ENCODE peak calls at places on chromosomes 7 and 10, in seven cellular contexts. One of them, this sample, is unnamed.

GRCh38 chr7:113872981-113873380 is 45.8 kb downstream of the PPP1R3A start:
- DNase-seq in stimulated activated CD8-positive, alpha-beta memory T cell treated with anti-CD3 and anti-CD28 coated beads, Interleukin-2, amount 100 ng/mL, for 1 hour: no peak
- DNase-seq in T-helper 2 cell: no peak
- DNase-seq in AG04450: no peak
- DNase-seq in fibroblast of the aortic adventitia: no peak
- DNase-seq in iPS-NIHi11: no peak
- DNase-seq in neuronal stem cell: no peak
- DNase-seq in this sample: no peak

GRCh38 chr10:69645751-69646687 is 16.0 kb downstream of the FAM241B start:
- DNase-seq in stimulated activated CD8-positive, alpha-beta memory T cell treated with anti-CD3 and anti-CD28 coated beads, Interleukin-2, amount 100 ng/mL, for 1 hour: no peak
- DNase-seq in T-helper 2 cell: no peak
- DNase-seq in AG04450: no peak
- DNase-seq in fibroblast of the aortic adventitia: no peak
- DNase-seq in iPS-NIHi11: peak
- DNase-seq in neuronal stem cell: peak
- DNase-seq in this sample: peak

GRCh38 chr7:104267701-104268368 is 60.0 kb upstream of the ORC5 start:
- DNase-seq in stimulated activated CD8-positive, alpha-beta memory T cell treated with anti-CD3 and anti-CD28 coated beads, Interleukin-2, amount 100 ng/mL, for 1 hour: no peak
- DNase-seq in T-helper 2 cell: no peak
- DNase-seq in AG04450: no peak
- DNase-seq in fibroblast of the aortic adventitia: peak
- DNase-seq in iPS-NIHi11: no peak
- DNase-seq in neuronal stem cell: no peak
- DNase-seq in this sample: no peak

GRCh38 chr10:42982886-42983594 is 93.8 kb upstream of the RET start:
- DNase-seq in stimulated activated CD8-positive, alpha-beta memory T cell treated with anti-CD3 and anti-CD28 coated beads, Interleukin-2, amount 100 ng/mL, for 1 hour: no peak
- DNase-seq in T-helper 2 cell: no peak
- DNase-seq in AG04450: no peak
- DNase-seq in fibroblast of the aortic adventitia: no peak
- DNase-seq in iPS-NIHi11: peak
- DNase-seq in neuronal stem cell: no peak
- DNase-seq in this sample: no peak

GRCh38 chr10:100520811-100521210 is 1.1 kb upstream of the SEC31B start:
- DNase-seq in stimulated activated CD8-positive, alpha-beta memory T cell treated with anti-CD3 and anti-CD28 coated beads, Interleukin-2, amount 100 ng/mL, for 1 hour: no peak
- DNase-seq in T-helper 2 cell: no peak
- DNase-seq in AG04450: no peak
- DNase-seq in fibroblast of the aortic adventitia: peak
- DNase-seq in iPS-NIHi11: no peak
- DNase-seq in neuronal stem cell: no peak
- DNase-seq in this sample: no peak

GRCh38 chr7:23469150-23469960 is 936 bp downstream of the IGF2BP3 start:
- DNase-seq in stimulated activated CD8-positive, alpha-beta memory T cell treated with anti-CD3 and anti-CD28 coated beads, Interleukin-2, amount 100 ng/mL, for 1 hour: no peak
- DNase-seq in T-helper 2 cell: peak
- DNase-seq in AG04450: no peak
- DNase-seq in fibroblast of the aortic adventitia: peak
- DNase-seq in iPS-NIHi11: no peak
- DNase-seq in neuronal stem cell: no peak
- DNase-seq in this sample: no peak

GRCh38 chr7:112302566-112302965 is 96.1 kb downstream of the ZNF277 start:
- DNase-seq in stimulated activated CD8-positive, alpha-beta memory T cell treated with anti-CD3 and anti-CD28 coated beads, Interleukin-2, amount 100 ng/mL, for 1 hour: no peak
- DNase-seq in T-helper 2 cell: peak
- DNase-seq in AG04450: no peak
- DNase-seq in fibroblast of the aortic adventitia: no peak
- DNase-seq in iPS-NIHi11: no peak
- DNase-seq in neuronal stem cell: no peak
- DNase-seq in this sample: no peak

GRCh38 chr10:29681700-29682444 is 47.1 kb upstream of the SVIL start:
- DNase-seq in stimulated activated CD8-positive, alpha-beta memory T cell treated with anti-CD3 and anti-CD28 coated beads, Interleukin-2, amount 100 ng/mL, for 1 hour: no peak
- DNase-seq in T-helper 2 cell: peak
- DNase-seq in AG04450: no peak
- DNase-seq in fibroblast of the aortic adventitia: no peak
- DNase-seq in iPS-NIHi11: no peak
- DNase-seq in neuronal stem cell: no peak
- DNase-seq in this sample: no peak

GRCh38 chr10:23723796-23724195 is 284.9 kb downstream of the OTUD1 start:
- DNase-seq in stimulated activated CD8-positive, alpha-beta memory T cell treated with anti-CD3 and anti-CD28 coated beads, Interleukin-2, amount 100 ng/mL, for 1 hour: no peak
- DNase-seq in T-helper 2 cell: no peak
- DNase-seq in AG04450: no peak
- DNase-seq in fibroblast of the aortic adventitia: no peak
- DNase-seq in iPS-NIHi11: no peak
- DNase-seq in neuronal stem cell: no peak
- DNase-seq in this sample: no peak

GRCh38 chr10:88293073-88293472 is 290.0 kb downstream of the RNLS start:
- DNase-seq in stimulated activated CD8-positive, alpha-beta memory T cell treated with anti-CD3 and anti-CD28 coated beads, Interleukin-2, amount 100 ng/mL, for 1 hour: no peak
- DNase-seq in T-helper 2 cell: no peak
- DNase-seq in AG04450: no peak
- DNase-seq in fibroblast of the aortic adventitia: peak
- DNase-seq in iPS-NIHi11: no peak
- DNase-seq in neuronal stem cell: no peak
- DNase-seq in this sample: no peak

GRCh38 chr10:79483948-79484347 is 28.4 kb upstream of the EIF5AL1 start:
- DNase-seq in stimulated activated CD8-positive, alpha-beta memory T cell treated with anti-CD3 and anti-CD28 coated beads, Interleukin-2, amount 100 ng/mL, for 1 hour: no peak
- DNase-seq in T-helper 2 cell: no peak
- DNase-seq in AG04450: no peak
- DNase-seq in fibroblast of the aortic adventitia: peak
- DNase-seq in iPS-NIHi11: no peak
- DNase-seq in neuronal stem cell: no peak
- DNase-seq in this sample: no peak

GRCh38 chr10:22325272-22325947 is 4.5 kb downstream of the BMI1 start:
- DNase-seq in stimulated activated CD8-positive, alpha-beta memory T cell treated with anti-CD3 and anti-CD28 coated beads, Interleukin-2, amount 100 ng/mL, for 1 hour: no peak
- DNase-seq in T-helper 2 cell: peak
- DNase-seq in AG04450: peak
- DNase-seq in fibroblast of the aortic adventitia: peak
- DNase-seq in iPS-NIHi11: peak
- DNase-seq in neuronal stem cell: peak
- DNase-seq in this sample: no peak

GRCh38 chr10:112919721-112920120 is 30.3 kb upstream of the TCF7L2 start:
- DNase-seq in stimulated activated CD8-positive, alpha-beta memory T cell treated with anti-CD3 and anti-CD28 coated beads, Interleukin-2, amount 100 ng/mL, for 1 hour: no peak
- DNase-seq in T-helper 2 cell: no peak
- DNase-seq in AG04450: no peak
- DNase-seq in fibroblast of the aortic adventitia: peak
- DNase-seq in iPS-NIHi11: no peak
- DNase-seq in neuronal stem cell: no peak
- DNase-seq in this sample: no peak

GRCh38 chr10:96280859-96281258 is 9.5 kb upstream of the BLNK start:
- DNase-seq in stimulated activated CD8-positive, alpha-beta memory T cell treated with anti-CD3 and anti-CD28 coated beads, Interleukin-2, amount 100 ng/mL, for 1 hour: no peak
- DNase-seq in T-helper 2 cell: no peak
- DNase-seq in AG04450: no peak
- DNase-seq in fibroblast of the aortic adventitia: no peak
- DNase-seq in iPS-NIHi11: no peak
- DNase-seq in neuronal stem cell: no peak
- DNase-seq in this sample: no peak

GRCh38 chr7:21365866-21366624 is 61.8 kb upstream of the SP4 start:
- DNase-seq in stimulated activated CD8-positive, alpha-beta memory T cell treated with anti-CD3 and anti-CD28 coated beads, Interleukin-2, amount 100 ng/mL, for 1 hour: no peak
- DNase-seq in T-helper 2 cell: peak
- DNase-seq in AG04450: no peak
- DNase-seq in fibroblast of the aortic adventitia: peak
- DNase-seq in iPS-NIHi11: no peak
- DNase-seq in neuronal stem cell: no peak
- DNase-seq in this sample: no peak

GRCh38 chr7:36064676-36065075 is 88.4 kb upstream of the EEPD1 start:
- DNase-seq in stimulated activated CD8-positive, alpha-beta memory T cell treated with anti-CD3 and anti-CD28 coated beads, Interleukin-2, amount 100 ng/mL, for 1 hour: no peak
- DNase-seq in T-helper 2 cell: no peak
- DNase-seq in AG04450: no peak
- DNase-seq in fibroblast of the aortic adventitia: no peak
- DNase-seq in iPS-NIHi11: no peak
- DNase-seq in neuronal stem cell: no peak
- DNase-seq in this sample: no peak

GRCh38 chr10:130862122-130862521 is 449.4 kb downstream of the TCERG1L start:
- DNase-seq in stimulated activated CD8-positive, alpha-beta memory T cell treated with anti-CD3 and anti-CD28 coated beads, Interleukin-2, amount 100 ng/mL, for 1 hour: no peak
- DNase-seq in T-helper 2 cell: no peak
- DNase-seq in AG04450: no peak
- DNase-seq in fibroblast of the aortic adventitia: no peak
- DNase-seq in iPS-NIHi11: no peak
- DNase-seq in neuronal stem cell: no peak
- DNase-seq in this sample: no peak

GRCh38 chr10:73307203-73307800 is 51.4 kb downstream of the CFAP70 start:
- DNase-seq in stimulated activated CD8-positive, alpha-beta memory T cell treated with anti-CD3 and anti-CD28 coated beads, Interleukin-2, amount 100 ng/mL, for 1 hour: no peak
- DNase-seq in T-helper 2 cell: no peak
- DNase-seq in AG04450: no peak
- DNase-seq in fibroblast of the aortic adventitia: no peak
- DNase-seq in iPS-NIHi11: no peak
- DNase-seq in neuronal stem cell: no peak
- DNase-seq in this sample: no peak

GRCh38 chr7:27112960-27113949 is 10.8 kb upstream of the HOXA2 start:
- DNase-seq in stimulated activated CD8-positive, alpha-beta memory T cell treated with anti-CD3 and anti-CD28 coated beads, Interleukin-2, amount 100 ng/mL, for 1 hour: no peak
- DNase-seq in T-helper 2 cell: no peak
- DNase-seq in AG04450: peak
- DNase-seq in fibroblast of the aortic adventitia: peak
- DNase-seq in iPS-NIHi11: peak
- DNase-seq in neuronal stem cell: no peak
- DNase-seq in this sample: no peak

GRCh38 chr10:3672220-3672619 is 112.8 kb downstream of the KLF6 start:
- DNase-seq in stimulated activated CD8-positive, alpha-beta memory T cell treated with anti-CD3 and anti-CD28 coated beads, Interleukin-2, amount 100 ng/mL, for 1 hour: no peak
- DNase-seq in T-helper 2 cell: no peak
- DNase-seq in AG04450: no peak
- DNase-seq in fibroblast of the aortic adventitia: peak
- DNase-seq in iPS-NIHi11: no peak
- DNase-seq in neuronal stem cell: no peak
- DNase-seq in this sample: no peak

GRCh38 chr10:100728928-100729876 is 16.2 kb upstream of the PAX2 start:
- DNase-seq in stimulated activated CD8-positive, alpha-beta memory T cell treated with anti-CD3 and anti-CD28 coated beads, Interleukin-2, amount 100 ng/mL, for 1 hour: no peak
- DNase-seq in T-helper 2 cell: peak
- DNase-seq in AG04450: no peak
- DNase-seq in fibroblast of the aortic adventitia: peak
- DNase-seq in iPS-NIHi11: no peak
- DNase-seq in neuronal stem cell: no peak
- DNase-seq in this sample: no peak

GRCh38 chr7:142383826-142384507 is 126.1 kb upstream of the PRSS58 start:
- DNase-seq in stimulated activated CD8-positive, alpha-beta memory T cell treated with anti-CD3 and anti-CD28 coated beads, Interleukin-2, amount 100 ng/mL, for 1 hour: no peak
- DNase-seq in T-helper 2 cell: peak
- DNase-seq in AG04450: no peak
- DNase-seq in fibroblast of the aortic adventitia: no peak
- DNase-seq in iPS-NIHi11: no peak
- DNase-seq in neuronal stem cell: no peak
- DNase-seq in this sample: no peak

GRCh38 chr10:15097011-15097812 is at the start of gene RPP38:
- DNase-seq in stimulated activated CD8-positive, alpha-beta memory T cell treated with anti-CD3 and anti-CD28 coated beads, Interleukin-2, amount 100 ng/mL, for 1 hour: peak
- DNase-seq in T-helper 2 cell: peak
- DNase-seq in AG04450: peak
- DNase-seq in fibroblast of the aortic adventitia: peak
- DNase-seq in iPS-NIHi11: peak
- DNase-seq in neuronal stem cell: peak
- DNase-seq in this sample: peak

GRCh38 chr10:20446794-20447193 is 450.3 kb downstream of the NEBL start:
- DNase-seq in stimulated activated CD8-positive, alpha-beta memory T cell treated with anti-CD3 and anti-CD28 coated beads, Interleukin-2, amount 100 ng/mL, for 1 hour: no peak
- DNase-seq in T-helper 2 cell: no peak
- DNase-seq in AG04450: no peak
- DNase-seq in fibroblast of the aortic adventitia: no peak
- DNase-seq in iPS-NIHi11: no peak
- DNase-seq in neuronal stem cell: no peak
- DNase-seq in this sample: no peak

GRCh38 chr10:30491832-30492530 is 58.0 kb downstream of the MAP3K8 start:
- DNase-seq in stimulated activated CD8-positive, alpha-beta memory T cell treated with anti-CD3 and anti-CD28 coated beads, Interleukin-2, amount 100 ng/mL, for 1 hour: no peak
- DNase-seq in T-helper 2 cell: peak
- DNase-seq in AG04450: no peak
- DNase-seq in fibroblast of the aortic adventitia: no peak
- DNase-seq in iPS-NIHi11: no peak
- DNase-seq in neuronal stem cell: no peak
- DNase-seq in this sample: no peak

GRCh38 chr7:74598558-74598957 is 59.0 kb upstream of the GTF2I start:
- DNase-seq in stimulated activated CD8-positive, alpha-beta memory T cell treated with anti-CD3 and anti-CD28 coated beads, Interleukin-2, amount 100 ng/mL, for 1 hour: no peak
- DNase-seq in T-helper 2 cell: no peak
- DNase-seq in AG04450: no peak
- DNase-seq in fibroblast of the aortic adventitia: peak
- DNase-seq in iPS-NIHi11: no peak
- DNase-seq in neuronal stem cell: no peak
- DNase-seq in this sample: no peak

GRCh38 chr7:74051629-74052410 is 23.8 kb downstream of the ELN start:
- DNase-seq in stimulated activated CD8-positive, alpha-beta memory T cell treated with anti-CD3 and anti-CD28 coated beads, Interleukin-2, amount 100 ng/mL, for 1 hour: no peak
- DNase-seq in T-helper 2 cell: no peak
- DNase-seq in AG04450: no peak
- DNase-seq in fibroblast of the aortic adventitia: no peak
- DNase-seq in iPS-NIHi11: peak
- DNase-seq in neuronal stem cell: no peak
- DNase-seq in this sample: peak

GRCh38 chr7:127647636-127648035 is 4.4 kb upstream of the SND1 start:
- DNase-seq in stimulated activated CD8-positive, alpha-beta memory T cell treated with anti-CD3 and anti-CD28 coated beads, Interleukin-2, amount 100 ng/mL, for 1 hour: no peak
- DNase-seq in T-helper 2 cell: no peak
- DNase-seq in AG04450: no peak
- DNase-seq in fibroblast of the aortic adventitia: no peak
- DNase-seq in iPS-NIHi11: no peak
- DNase-seq in neuronal stem cell: no peak
- DNase-seq in this sample: no peak

GRCh38 chr10:47421057-47421952 is 37.2 kb upstream of the ZNF488 start:
- DNase-seq in stimulated activated CD8-positive, alpha-beta memory T cell treated with anti-CD3 and anti-CD28 coated beads, Interleukin-2, amount 100 ng/mL, for 1 hour: no peak
- DNase-seq in T-helper 2 cell: no peak
- DNase-seq in AG04450: peak
- DNase-seq in fibroblast of the aortic adventitia: peak
- DNase-seq in iPS-NIHi11: no peak
- DNase-seq in neuronal stem cell: no peak
- DNase-seq in this sample: no peak

GRCh38 chr7:123535517-123535916 is 1.1 kb upstream of the IQUB start:
- DNase-seq in stimulated activated CD8-positive, alpha-beta memory T cell treated with anti-CD3 and anti-CD28 coated beads, Interleukin-2, amount 100 ng/mL, for 1 hour: no peak
- DNase-seq in T-helper 2 cell: no peak
- DNase-seq in AG04450: no peak
- DNase-seq in fibroblast of the aortic adventitia: no peak
- DNase-seq in iPS-NIHi11: no peak
- DNase-seq in neuronal stem cell: no peak
- DNase-seq in this sample: no peak

GRCh38 chr10:49600781-49601400 is 9.2 kb upstream of the SLC18A3 start:
- DNase-seq in stimulated activated CD8-positive, alpha-beta memory T cell treated with anti-CD3 and anti-CD28 coated beads, Interleukin-2, amount 100 ng/mL, for 1 hour: no peak
- DNase-seq in T-helper 2 cell: no peak
- DNase-seq in AG04450: no peak
- DNase-seq in fibroblast of the aortic adventitia: no peak
- DNase-seq in iPS-NIHi11: no peak
- DNase-seq in neuronal stem cell: no peak
- DNase-seq in this sample: no peak

GRCh38 chr10:88152720-88153119 is 289.3 kb downstream of the PTEN start:
- DNase-seq in stimulated activated CD8-positive, alpha-beta memory T cell treated with anti-CD3 and anti-CD28 coated beads, Interleukin-2, amount 100 ng/mL, for 1 hour: no peak
- DNase-seq in T-helper 2 cell: peak
- DNase-seq in AG04450: peak
- DNase-seq in fibroblast of the aortic adventitia: peak
- DNase-seq in iPS-NIHi11: no peak
- DNase-seq in neuronal stem cell: no peak
- DNase-seq in this sample: no peak

GRCh38 chr7:143408686-143409551 is at the start of gene EPHA1:
- DNase-seq in stimulated activated CD8-positive, alpha-beta memory T cell treated with anti-CD3 and anti-CD28 coated beads, Interleukin-2, amount 100 ng/mL, for 1 hour: no peak
- DNase-seq in T-helper 2 cell: peak
- DNase-seq in AG04450: no peak
- DNase-seq in fibroblast of the aortic adventitia: no peak
- DNase-seq in iPS-NIHi11: peak
- DNase-seq in neuronal stem cell: no peak
- DNase-seq in this sample: peak

GRCh38 chr7:84264341-84264740 is 69.8 kb upstream of the SEMA3A start:
- DNase-seq in stimulated activated CD8-positive, alpha-beta memory T cell treated with anti-CD3 and anti-CD28 coated beads, Interleukin-2, amount 100 ng/mL, for 1 hour: no peak
- DNase-seq in T-helper 2 cell: no peak
- DNase-seq in AG04450: no peak
- DNase-seq in fibroblast of the aortic adventitia: peak
- DNase-seq in iPS-NIHi11: no peak
- DNase-seq in neuronal stem cell: no peak
- DNase-seq in this sample: no peak

GRCh38 chr10:6739530-6740174 is 159.6 kb upstream of the PRKCQ start:
- DNase-seq in stimulated activated CD8-positive, alpha-beta memory T cell treated with anti-CD3 and anti-CD28 coated beads, Interleukin-2, amount 100 ng/mL, for 1 hour: no peak
- DNase-seq in T-helper 2 cell: no peak
- DNase-seq in AG04450: no peak
- DNase-seq in fibroblast of the aortic adventitia: no peak
- DNase-seq in iPS-NIHi11: no peak
- DNase-seq in neuronal stem cell: no peak
- DNase-seq in this sample: no peak

GRCh38 chr7:47337531-47337930 is 244.4 kb downstream of the TNS3 start:
- DNase-seq in stimulated activated CD8-positive, alpha-beta memory T cell treated with anti-CD3 and anti-CD28 coated beads, Interleukin-2, amount 100 ng/mL, for 1 hour: no peak
- DNase-seq in T-helper 2 cell: no peak
- DNase-seq in AG04450: no peak
- DNase-seq in fibroblast of the aortic adventitia: no peak
- DNase-seq in iPS-NIHi11: peak
- DNase-seq in neuronal stem cell: no peak
- DNase-seq in this sample: no peak

This sample was measured in NT2/D1.